ENCODE peak calls at places on chromosomes 13 and 19, in six cellular contexts. U, V, P, X, B and H are unnamed samples.

GRCh38 chr13:62387642-62388041 is 972.0 kb upstream of the PCDH20 start:
- DNase-seq in U (no peak), V (peak; percentile 36), P (peak; percentile 9), B (no peak), X (no peak), H (no peak)

GRCh38 chr19:52734340-52734892 is 428 bp downstream of the ZNF611 start:
- DNase-seq in P (peak; percentile 5), V (no peak), B (no peak), U (no peak), X (no peak), H (no peak)

GRCh38 chr19:8561071-8561764 is 16.0 kb downstream of the MYO1F start:
- DNase-seq in V (no peak), X (no peak), U (no peak), P (no peak), B (no peak), H (no peak)

GRCh38 chr19:11480081-11480926 is 542 bp downstream of the ELAVL3 start:
- DNase-seq in X (no peak), B (no peak), U (no peak), V (no peak), P (peak; percentile 58), H (no peak)

GRCh38 chr13:71912524-71912923 is 45.5 kb upstream of the DACH1 start:
- DNase-seq in U (no peak), P (no peak), X (no peak), V (peak; percentile 1), B (no peak), H (no peak)

GRCh38 chr13:58855283-58855682 is 1223.7 kb downstream of the PCDH17 start:
- DNase-seq in X (no peak), V (no peak), B (no peak), U (no peak), P (no peak), H (no peak)

GRCh38 chr19:32881766-32882165 is 12.2 kb upstream of the SLC7A9 start:
- DNase-seq in P (no peak), V (no peak), U (no peak), X (no peak), B (no peak), H (no peak)

GRCh38 chr13:107067381-107067780 is 499.4 kb upstream of the ARGLU1 start:
- DNase-seq in B (no peak), V (no peak), U (no peak), X (no peak), P (no peak), H (no peak)

GRCh38 chr19:48630289-48631036 is 6.7 kb downstream of the DBP start:
- DNase-seq in X (peak; percentile 74), V (no peak), B (no peak), U (no peak), P (no peak), H (no peak)

GRCh38 chr13:29573190-29573589 is 22.3 kb downstream of the SLC7A1 start:
- DNase-seq in U (peak; percentile 18), B (no peak), X (peak; percentile 72), V (peak; percentile 39), P (peak; percentile 60), H (no peak)

GRCh38 chr19:56507446-56508281 is at the start of gene ZNF471:
- DNase-seq in X (peak; percentile 99), U (no peak), V (peak; percentile 98), B (peak; percentile 44), P (peak; percentile 98), H (peak; percentile 73)